ENCODE peak calls at places on chromosomes 16 and 17, in five cellular contexts. G is upper lobe of right lung, E is heart left ventricle, V is stomach, Q is ascending aorta. H is an unnamed sample. For H3K4me1, the result is how much of the 10 kb centered on the place peaks cover.

GRCh38 chr16:22665803-22666202 is 148.2 kb upstream of the HS3ST2 start:
- DNase-seq in G (no peak), E (no peak), V (no peak), Q (no peak), H (no peak)

GRCh38 chr16:47058295-47059086 is 85.0 kb upstream of the DNAJA2 start:
- DNase-seq in G (peak), E (no peak), V (no peak), Q (no peak), H (no peak)

GRCh38 chr16:11677959-11678881 is 10.0 kb downstream of the SNN start:
- DNase-seq in G (peak), E (peak), V (no peak), Q (peak), H (no peak)

GRCh38 chr16:58885528-58886170 is 151.5 kb upstream of the GOT2 start:
- DNase-seq in G (no peak), E (no peak), V (no peak), Q (no peak), H (no peak)

GRCh38 chr17:31313982-31314787 is at the start of gene EVI2B:
- DNase-seq in G (no peak), E (no peak), V (no peak), Q (no peak), H (no peak)

GRCh38 chr17:42241871-42242270 is 34.3 kb downstream of the STAT5B start:
- DNase-seq in G (no peak), E (no peak), V (no peak), Q (no peak), H (no peak)

GRCh38 chr17:32903774-32904673 is 23.9 kb upstream of the TMEM98 start:
- DNase-seq in G (no peak), E (no peak), V (no peak), Q (no peak), H (no peak)

GRCh38 chr17:58121925-58122324 is 26.3 kb upstream of the OR4D1 start:
- DNase-seq in G (no peak), E (no peak), V (no peak), Q (no peak), H (no peak)

GRCh38 chr17:80441133-80441578 is 26.2 kb downstream of the ENDOV start:
- DNase-seq in G (no peak), E (no peak), V (no peak), Q (no peak), H (no peak)

GRCh38 chr16:1048442-1049112 is 24.0 kb upstream of the SSTR5 start:
- DNase-seq in G (no peak), E (peak), V (peak), Q (no peak), H (no peak)

GRCh38 chr17:35931794-35932419 is 1.3 kb upstream of the RDM1 start:
- DNase-seq in G (no peak), E (no peak), V (no peak), Q (no peak), H (no peak)

GRCh38 chr16:1929105-1929504 is 10.9 kb upstream of the HS3ST6 start:
- DNase-seq in G (no peak), E (no peak), V (no peak), Q (no peak), H (no peak)

GRCh38 chr17:8445536-8445935 is 9.9 kb downstream of the NDEL1 start:
- DNase-seq in G (no peak), E (no peak), V (no peak), Q (no peak), H (no peak)

DNA sequence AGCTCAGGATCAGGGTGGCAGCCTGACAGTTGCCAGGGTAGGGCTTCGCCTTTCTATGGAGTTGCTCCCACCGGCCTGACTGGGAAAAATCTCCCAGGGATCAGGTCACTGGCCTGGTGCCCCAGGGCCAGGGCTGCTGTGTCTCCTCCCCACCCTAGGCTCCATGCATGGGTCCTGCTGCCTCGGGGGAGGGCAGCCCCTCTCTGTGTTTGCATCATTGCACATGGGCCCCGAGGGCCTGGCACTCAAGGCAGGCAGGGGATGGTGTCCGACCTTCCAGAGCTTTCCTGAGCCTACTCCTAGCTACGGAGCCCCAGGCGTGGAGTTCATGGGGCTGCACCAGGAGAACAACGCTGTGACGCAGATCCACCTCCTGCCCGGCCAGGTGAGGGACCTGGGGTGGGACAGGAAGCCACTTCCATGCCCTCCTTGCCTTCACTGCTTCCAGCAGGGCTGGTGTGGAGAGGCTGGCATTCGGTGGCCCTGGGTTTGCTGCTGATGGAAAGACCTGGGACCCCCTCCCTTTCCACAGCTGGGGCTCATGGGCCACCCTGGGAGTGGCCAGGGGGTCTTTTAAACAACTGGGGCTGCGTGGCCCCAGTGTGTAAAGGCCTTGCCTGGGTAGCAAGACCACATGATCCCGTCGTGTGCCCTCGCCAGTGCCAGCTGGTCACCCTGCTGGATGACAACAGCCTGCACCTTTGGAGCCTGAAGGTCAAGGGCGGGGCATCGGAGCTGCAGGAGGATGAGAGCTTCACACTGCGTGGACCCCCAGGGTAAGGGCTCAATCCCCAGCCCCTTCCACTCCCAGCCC is 29.5 kb upstream of the MYO15B start:
- DNase-seq in G (no peak), E (no peak), V (no peak), Q (no peak), H (no peak)
- H3K4me1 ChIP-seq in G (under half), E (under half), V (under half), Q (under half), H (under half)

GRCh38 chr16:50861926-50862325 is 120.0 kb downstream of the CYLD start:
- DNase-seq in G (no peak), E (no peak), V (no peak), Q (no peak), H (peak)

GRCh38 chr16:50861451-50861850 is 119.6 kb downstream of the CYLD start:
- DNase-seq in G (no peak), E (no peak), V (no peak), Q (no peak), H (peak)

GRCh38 chr16:50864386-50864785 is 122.5 kb downstream of the CYLD start:
- DNase-seq in G (no peak), E (no peak), V (no peak), Q (no peak), H (peak)

GRCh38 chr16:50863673-50864144 is 121.8 kb downstream of the CYLD start:
- DNase-seq in G (no peak), E (no peak), V (no peak), Q (no peak), H (peak)

GRCh38 chr16:50862818-50863672 is 121.2 kb downstream of the CYLD start:
- DNase-seq in G (no peak), E (no peak), V (no peak), Q (no peak), H (peak)
- TF ChIP-seq CTCF in G (no peak), E (no peak), V (no peak), Q (no peak), H (no peak)

DNA sequence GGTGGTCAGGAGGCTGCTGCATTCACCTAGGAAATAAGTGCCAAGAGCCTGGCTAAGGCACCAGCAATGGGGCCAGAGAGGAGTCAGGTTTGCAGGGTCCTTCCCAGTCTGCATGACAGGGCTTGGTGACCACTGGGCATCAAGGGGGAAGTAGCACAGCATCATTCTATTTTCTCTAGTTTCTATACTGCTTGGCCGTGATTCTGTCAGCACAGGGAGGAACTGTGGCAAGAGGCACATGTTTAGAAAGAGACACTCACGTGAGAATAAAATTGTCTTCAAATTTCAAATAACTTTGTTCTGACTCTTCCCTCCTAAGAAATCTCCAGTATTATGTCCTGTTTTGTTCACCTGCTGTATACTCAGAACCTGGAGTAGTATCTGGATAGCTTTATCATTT is 37.8 kb downstream of the ERN1 start:
- DNase-seq in G (no peak), E (no peak), V (no peak), Q (no peak), H (no peak)
- H3K4me1 ChIP-seq in G (under half), E (under half), V (half or more), Q (under half), H (under half)

DNA sequence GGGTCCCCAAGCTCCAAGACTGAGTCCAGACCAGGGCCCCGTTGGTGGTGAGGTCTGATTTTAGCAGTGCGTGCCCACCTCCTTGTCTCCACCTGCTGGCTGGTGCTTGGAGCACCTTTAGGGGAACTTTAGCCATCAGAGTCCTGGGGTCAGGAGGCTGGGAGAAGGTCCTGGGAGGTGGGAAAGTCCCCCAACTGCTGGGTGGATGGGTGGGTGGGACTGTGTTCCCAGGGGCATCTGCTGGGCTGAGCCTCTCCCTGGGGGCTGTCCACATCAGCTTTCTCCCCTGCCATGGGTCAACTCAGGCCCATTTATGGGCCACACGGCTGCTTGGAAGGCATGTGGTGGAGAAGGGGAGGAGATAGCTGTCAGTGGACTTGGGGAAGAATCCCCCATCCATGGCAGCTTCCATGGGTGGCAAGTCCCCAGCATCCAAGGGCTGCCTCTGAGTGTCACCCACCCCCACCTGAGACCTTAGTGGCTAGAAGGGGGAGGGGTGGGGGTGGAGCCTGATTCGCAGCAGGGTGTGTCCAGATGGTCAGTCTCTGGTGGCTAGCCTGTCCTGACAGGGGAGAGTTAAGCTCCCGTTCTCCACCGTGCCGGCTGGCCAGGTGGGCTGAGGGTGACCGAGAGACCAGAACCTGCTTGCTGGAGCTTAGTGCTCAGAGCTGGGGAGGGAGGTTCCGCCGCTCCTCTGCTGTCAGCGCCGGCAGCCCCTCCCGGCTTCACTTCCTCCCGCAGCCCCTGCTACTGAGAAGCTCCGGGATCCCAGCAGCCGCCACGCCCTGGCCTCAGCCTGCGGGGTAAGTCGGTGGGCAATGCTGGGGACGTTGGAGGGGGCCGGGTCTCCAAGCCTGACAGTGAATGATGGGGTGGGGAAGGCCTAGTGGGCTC is at the start of gene TRPV2:
- DNase-seq in G (peak), E (peak), V (peak), Q (no peak), H (no peak)
- TF ChIP-seq CTCF in G (peak), E (no peak), V (peak), Q (no peak), H (peak)

DNA sequence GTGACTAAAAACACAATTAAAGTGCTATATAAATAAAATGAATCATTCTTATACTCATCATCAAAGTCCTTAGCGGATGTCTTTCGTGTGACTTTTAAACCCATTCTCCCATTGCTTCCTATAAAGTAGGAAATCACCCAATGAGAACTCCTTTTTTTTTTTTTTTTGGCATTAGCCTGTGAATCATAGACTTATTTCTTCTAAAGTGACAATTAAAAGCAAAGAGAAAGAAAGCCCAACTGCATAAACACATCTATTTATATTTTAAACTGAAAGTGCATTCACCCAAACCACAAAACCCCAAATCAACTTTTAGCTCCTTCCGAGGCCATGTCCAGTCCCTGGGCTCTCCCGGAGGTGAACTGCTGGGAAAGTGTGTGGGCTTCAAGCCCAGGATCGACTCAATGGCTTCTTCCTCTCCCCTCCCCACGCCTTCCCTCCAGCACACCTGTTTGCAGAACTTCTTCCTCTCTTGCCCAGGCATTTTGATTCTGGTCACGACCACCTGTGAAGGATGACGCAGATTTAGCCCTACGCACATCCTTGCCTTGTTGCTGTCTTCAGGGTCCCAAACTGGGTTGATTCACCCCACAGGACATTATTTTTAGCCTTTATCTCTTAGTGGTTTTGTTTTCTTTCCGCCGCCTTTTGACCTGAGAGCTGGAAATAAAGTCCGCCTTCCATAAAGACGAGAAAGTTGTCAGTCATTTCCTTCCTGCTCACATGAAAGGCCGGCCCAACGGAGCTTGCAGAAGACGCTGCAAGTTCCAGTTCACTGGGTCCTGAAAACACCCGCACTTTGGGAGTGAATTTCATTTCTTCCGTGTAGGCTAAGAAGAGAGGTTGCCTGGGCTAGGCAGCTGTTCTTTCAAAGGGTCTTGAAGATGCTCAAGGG is 166.8 kb downstream of the MAP2K6 start:
- DNase-seq in G (no peak), E (no peak), V (no peak), Q (no peak), H (no peak)
- H3K4me1 ChIP-seq in G (under half), E (under half), V (under half), Q (under half), H (under half)

GRCh38 chr16:73956592-73957495 is 339.8 kb upstream of the PSMD7 start:
- DNase-seq in G (no peak), E (no peak), V (peak), Q (no peak), H (no peak)
- TF ChIP-seq CTCF in G (peak), E (peak), V (peak), Q (peak), H (peak)

GRCh38 chr16:20900299-20901067 is at the start of the genes DCUN1D3 and LYRM1:
- DNase-seq in G (peak), E (peak), V (peak), Q (peak), H (no peak)
- H3K4me1 ChIP-seq in G (half or more), E (under half), V (half or more), Q (under half), H (half or more)

GRCh38 chr16:3170440-3171180 is 17.4 kb upstream of the OR1F1 start:
- DNase-seq in G (no peak), E (peak), V (no peak), Q (no peak), H (no peak)

GRCh38 chr16:3166505-3166886 is 21.5 kb upstream of the OR1F1 start:
- DNase-seq in G (no peak), E (peak), V (no peak), Q (no peak), H (no peak)

GRCh38 chr16:3171855-3172593 is 16.0 kb upstream of the OR1F1 start:
- DNase-seq in G (no peak), E (peak), V (no peak), Q (no peak), H (no peak)

GRCh38 chr16:3171181-3171854 is 16.7 kb upstream of the OR1F1 start:
- DNase-seq in G (no peak), E (no peak), V (no peak), Q (no peak), H (no peak)

DNA sequence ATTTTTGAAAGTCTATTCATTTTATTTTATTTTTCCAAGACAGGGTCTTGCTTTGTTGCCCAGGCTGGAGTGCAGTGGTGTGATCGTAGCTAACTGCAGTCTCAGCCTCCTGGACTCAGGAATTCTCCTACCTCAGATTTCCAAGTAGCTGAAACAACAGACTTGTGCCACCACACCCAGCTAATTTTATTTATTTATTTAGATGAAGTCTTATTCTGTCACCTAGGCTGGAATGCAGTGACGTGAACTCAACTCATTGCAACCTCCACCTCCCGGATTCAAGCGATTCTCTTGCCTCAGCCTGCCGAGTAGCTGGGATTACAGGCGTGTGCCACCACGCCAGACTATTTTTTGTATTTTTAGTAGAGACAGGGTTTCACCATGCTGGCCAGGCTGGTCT is 19.3 kb upstream of the OR1F1 start:
- DNase-seq in G (no peak), E (no peak), V (no peak), Q (no peak), H (no peak)
- TF ChIP-seq CTCF in G (no peak), E (no peak), V (no peak), Q (no peak), H (no peak)

GRCh38 chr16:31149894-31150890 is at the start of gene PRSS36:
- DNase-seq in G (no peak), E (no peak), V (no peak), Q (no peak), H (no peak)

GRCh38 chr16:31148896-31149295 is 970 bp downstream of the PRSS36 start:
- DNase-seq in G (no peak), E (no peak), V (no peak), Q (no peak), H (no peak)

GRCh38 chr16:31149332-31149731 is 534 bp downstream of the PRSS36 start:
- DNase-seq in G (no peak), E (no peak), V (no peak), Q (no peak), H (peak)

GRCh38 chr16:31147574-31147973 is 2.3 kb downstream of the PRSS36 start:
- DNase-seq in G (no peak), E (no peak), V (no peak), Q (no peak), H (no peak)

DNA sequence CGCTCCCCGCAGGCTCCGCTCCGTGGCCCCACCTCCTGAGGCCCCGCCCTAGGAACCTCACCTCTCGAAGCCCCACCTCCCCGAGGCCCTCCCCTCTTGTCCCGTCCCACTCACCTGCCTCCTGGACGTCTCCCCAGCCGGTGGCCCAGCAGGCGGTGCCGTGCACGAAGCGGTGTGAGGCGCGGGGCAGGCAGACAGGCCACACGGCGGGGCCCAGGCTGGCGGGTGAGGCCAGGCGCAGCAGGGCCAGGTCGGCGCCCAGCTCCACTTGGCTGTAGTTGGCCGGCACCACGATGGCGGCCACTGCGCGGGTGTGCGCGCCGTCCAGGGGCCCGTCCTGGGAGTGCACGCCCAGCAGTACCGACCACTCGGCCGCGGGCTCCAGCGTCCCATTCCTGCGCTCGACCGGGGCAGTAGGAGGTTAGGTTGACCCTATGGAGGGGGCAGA is 1.6 kb downstream of the PRSS36 start:
- DNase-seq in G (peak), E (no peak), V (peak), Q (no peak), H (no peak)
- H3K4me1 ChIP-seq in G (under half), E (under half), V (under half), Q (under half), H (under half)

GRCh38 chr17:9833922-9834321 is 8.2 kb downstream of the GLP2R start:
- DNase-seq in G (no peak), E (no peak), V (no peak), Q (no peak), H (peak)
- TF ChIP-seq CTCF in G (no peak), E (no peak), V (no peak), Q (no peak), H (no peak)